ENCODE peak calls at places on chromosome 20, in six cellular contexts. A, Z, G, Y, B and C are unnamed samples.

GRCh38 chr20:47656313-47656712 is 129.0 kb downstream of the SULF2 start:
- DNase-seq in A (no peak), Z (no peak), G (no peak), Y (peak), B (peak), C (no peak)

GRCh38 chr20:15162061-15162740 is 824.8 kb upstream of the FLRT3 start:
- DNase-seq in A (no peak), Z (no peak), G (no peak), Y (no peak), B (no peak), C (no peak)

GRCh38 chr20:58577871-58578615 is 62.8 kb upstream of the APCDD1L start:
- DNase-seq in A (no peak), Z (no peak), G (no peak), Y (no peak), B (no peak), C (peak)

GRCh38 chr20:50146732-50147662 is 6.5 kb downstream of the PEDS1 start:
- DNase-seq in A (peak), Z (peak), G (peak), Y (peak), B (peak), C (peak)

GRCh38 chr20:12956303-12956702 is 52.5 kb upstream of the SPTLC3 start:
- DNase-seq in A (no peak), Z (no peak), G (no peak), Y (no peak), B (no peak), C (no peak)

GRCh38 chr20:51815383-51816076 is 13.2 kb upstream of the SALL4 start:
- DNase-seq in A (no peak), Z (no peak), G (no peak), Y (no peak), B (no peak), C (no peak)

GRCh38 chr20:45098096-45098773 is 2.7 kb downstream of the KCNS1 start:
- DNase-seq in A (peak), Z (no peak), G (peak), Y (no peak), B (no peak), C (peak)

GRCh38 chr20:17629678-17630089 is 52.4 kb downstream of the RRBP1 start:
- DNase-seq in A (no peak), Z (no peak), G (no peak), Y (no peak), B (no peak), C (no peak)

GRCh38 chr20:60820918-60821317 is 431.1 kb upstream of the CDH4 start:
- DNase-seq in A (no peak), Z (no peak), G (no peak), Y (no peak), B (no peak), C (no peak)

GRCh38 chr20:20953738-20954657 is 152.2 kb downstream of the LINC00237 start:
- DNase-seq in A (no peak), Z (no peak), G (no peak), Y (no peak), B (no peak), C (no peak)

GRCh38 chr20:47688385-47689381 is 96.6 kb downstream of the SULF2 start:
- DNase-seq in A (peak), Z (no peak), G (no peak), Y (no peak), B (no peak), C (no peak)

GRCh38 chr20:37573626-37574198 is 46.0 kb upstream of the BLCAP start:
- DNase-seq in A (no peak), Z (no peak), G (no peak), Y (no peak), B (no peak), C (no peak)

GRCh38 chr20:8218861-8219260 is 86.8 kb downstream of the PLCB1 start:
- DNase-seq in A (peak), Z (no peak), G (peak), Y (no peak), B (no peak), C (peak)

GRCh38 chr20:47790032-47790965 is 5.0 kb upstream of the SULF2 start:
- DNase-seq in A (peak), Z (no peak), G (peak), Y (no peak), B (no peak), C (peak)

GRCh38 chr20:57650756-57651483 is 30.7 kb upstream of the ZBP1 start:
- DNase-seq in A (no peak), Z (no peak), G (no peak), Y (no peak), B (no peak), C (no peak)

GRCh38 chr20:11902264-11902663 is 15.4 kb upstream of the BTBD3 start:
- DNase-seq in A (peak), Z (no peak), G (peak), Y (no peak), B (no peak), C (peak)

GRCh38 chr20:61728786-61729365 is 336.8 kb downstream of the TAF4 start:
- DNase-seq in A (no peak), Z (peak), G (no peak), Y (no peak), B (no peak), C (no peak)

GRCh38 chr20:21102691-21103311 is 3.4 kb downstream of the LINC00237 start:
- DNase-seq in A (peak), Z (peak), G (no peak), Y (no peak), B (no peak), C (no peak)

GRCh38 chr20:53146201-53146891 is 174.2 kb downstream of the TSHZ2 start:
- DNase-seq in A (no peak), Z (no peak), G (no peak), Y (no peak), B (no peak), C (no peak)

GRCh38 chr20:21902391-21902790 is 196.9 kb downstream of the PAX1 start:
- DNase-seq in A (no peak), Z (no peak), G (no peak), Y (no peak), B (no peak), C (no peak)

GRCh38 chr20:22583773-22584629 is at the start of gene FOXA2:
- DNase-seq in A (no peak), Z (no peak), G (no peak), Y (no peak), B (no peak), C (no peak)

GRCh38 chr20:11810316-11811130 is 107.2 kb upstream of the BTBD3 start:
- DNase-seq in A (no peak), Z (no peak), G (peak), Y (no peak), B (no peak), C (no peak)

GRCh38 chr20:58408603-58409246 is 19.7 kb downstream of the VAPB start:
- DNase-seq in A (peak), Z (no peak), G (no peak), Y (no peak), B (peak), C (no peak)

GRCh38 chr20:43843096-43843964 is 71.3 kb upstream of the TOX2 start:
- DNase-seq in A (peak), Z (no peak), G (peak), Y (no peak), B (no peak), C (peak)

GRCh38 chr20:47358672-47359532 is 2.4 kb upstream of the ZMYND8 start:
- DNase-seq in A (peak), Z (no peak), G (peak), Y (peak), B (peak), C (peak)

GRCh38 chr20:54995021-54995420 is 519.6 kb downstream of the DOK5 start:
- DNase-seq in A (no peak), Z (no peak), G (no peak), Y (no peak), B (no peak), C (no peak)